ENCODE peak calls at places on chromosome X, in five cellular contexts. E, S, R, W and N are unnamed samples.

GRCh38 chrX:129590596-129590995 is 50.5 kb downstream of the OCRL start:
- DNase-seq in E (no peak), S (no peak), R (no peak), W (no peak), N (no peak)

GRCh38 chrX:42783456-42783855 is 5.5 kb upstream of the PPP1R2C start:
- DNase-seq in E (no peak), S (no peak), R (no peak), W (no peak), N (no peak)

GRCh38 chrX:85859426-85859825 is 187.9 kb downstream of the CHM start:
- DNase-seq in E (no peak), S (no peak), R (no peak), W (no peak), N (no peak)

GRCh38 chrX:131729295-131729694 is 185.4 kb downstream of the OR13H1 start:
- DNase-seq in E (no peak), S (no peak), R (peak), W (peak), N (peak)

GRCh38 chrX:49037883-49038475 is 5.2 kb downstream of the TFE3 start:
- DNase-seq in E (no peak), S (no peak), R (no peak), W (no peak), N (no peak)

GRCh38 chrX:45596190-45596808 is 395.6 kb upstream of the DIPK2B start:
- DNase-seq in E (no peak), S (no peak), R (no peak), W (no peak), N (no peak)

GRCh38 chrX:39398215-39398972 is 597.1 kb downstream of the MID1IP1 start:
- DNase-seq in E (peak), S (no peak), R (no peak), W (peak), N (no peak)

GRCh38 chrX:153930011-153930910 is 4.2 kb upstream of the ARHGAP4 start:
- DNase-seq in E (no peak), S (no peak), R (no peak), W (no peak), N (no peak)

GRCh38 chrX:115504167-115504566 is 56.8 kb upstream of the PLS3 start:
- DNase-seq in E (no peak), S (no peak), R (no peak), W (no peak), N (no peak)

GRCh38 chrX:148500428-148501120 is at the start of gene AFF2:
- DNase-seq in E (peak), S (no peak), R (peak), W (peak), N (no peak)

GRCh38 chrX:32545100-32545499 is 666.2 kb downstream of the DMD start:
- DNase-seq in E (no peak), S (no peak), R (no peak), W (no peak), N (no peak)

GRCh38 chrX:63889001-63889400 is 104.0 kb upstream of the ARHGEF9 start:
- DNase-seq in E (no peak), S (no peak), R (no peak), W (no peak), N (no peak)

GRCh38 chrX:114584983-114585842 is 1.3 kb downstream of the HTR2C start:
- DNase-seq in E (no peak), S (no peak), R (no peak), W (no peak), N (no peak)

GRCh38 chrX:1581132-1581531 is 10.3 kb upstream of the AKAP17A start:
- DNase-seq in E (no peak), S (peak), R (peak), W (peak), N (peak)

GRCh38 chrX:110125435-110125834 is 122.5 kb downstream of the TMEM164 start:
- DNase-seq in E (peak), S (no peak), R (no peak), W (no peak), N (no peak)

GRCh38 chrX:750263-750662 is 119.7 kb downstream of the SHOX start:
- DNase-seq in E (no peak), S (no peak), R (no peak), W (no peak), N (no peak)

GRCh38 chrX:135596495-135596894 is 76.0 kb downstream of the INTS6L start:
- DNase-seq in E (peak), S (peak), R (peak), W (peak), N (peak)

GRCh38 chrX:17689971-17690409 is 47.3 kb upstream of the SCML1 start:
- DNase-seq in E (peak), S (no peak), R (peak), W (peak), N (no peak)

GRCh38 chrX:48945517-48946348 is 11.7 kb downstream of the OTUD5 start:
- DNase-seq in E (peak), S (peak), R (peak), W (peak), N (no peak)

GRCh38 chrX:11427082-11428033 is 134.1 kb downstream of the AMELX start:
- DNase-seq in E (peak), S (no peak), R (no peak), W (peak), N (no peak)

GRCh38 chrX:63506320-63506719 is 155.2 kb upstream of the SPIN4 start:
- DNase-seq in E (peak), S (no peak), R (no peak), W (no peak), N (no peak)

GRCh38 chrX:42615161-42615563 is 162.8 kb downstream of the PPP1R2C start:
- DNase-seq in E (peak), S (no peak), R (peak), W (no peak), N (no peak)

GRCh38 chrX:10636337-10636736 is 16.0 kb upstream of the MID1 start:
- DNase-seq in E (peak), S (no peak), R (no peak), W (no peak), N (no peak)

GRCh38 chrX:45447995-45448394 is 247.3 kb upstream of the DIPK2B start:
- DNase-seq in E (no peak), S (no peak), R (no peak), W (no peak), N (no peak)

GRCh38 chrX:129980043-129980442 is 2.4 kb upstream of the BCORL1 start:
- DNase-seq in E (peak), S (no peak), R (peak), W (peak), N (no peak)

GRCh38 chrX:72142094-72142843 is 10.6 kb upstream of the RTL5 start:
- DNase-seq in E (peak), S (no peak), R (no peak), W (no peak), N (no peak)

GRCh38 chrX:120629667-120630537 is at the start of gene C1GALT1C1:
- DNase-seq in E (peak), S (peak), R (peak), W (peak), N (peak)

GRCh38 chrX:44061940-44062339 is 88.8 kb upstream of the NDP start:
- DNase-seq in E (no peak), S (no peak), R (no peak), W (no peak), N (no peak)

GRCh38 chrX:27863813-27864212 is 56.0 kb downstream of the MAGEB10 start:
- DNase-seq in E (no peak), S (no peak), R (no peak), W (no peak), N (no peak)

GRCh38 chrX:11998944-11999343 is 139.3 kb upstream of the FRMPD4 start:
- DNase-seq in E (no peak), S (no peak), R (no peak), W (no peak), N (no peak)

GRCh38 chrX:65706041-65706828 is 38.8 kb downstream of the MSN start:
- DNase-seq in E (no peak), S (no peak), R (peak), W (no peak), N (no peak)

GRCh38 chrX:67347145-67347544 is 196.7 kb upstream of the AR start:
- DNase-seq in E (no peak), S (no peak), R (no peak), W (no peak), N (no peak)

GRCh38 chrX:50067435-50068292 is 133.1 kb downstream of the AKAP4 start:
- DNase-seq in E (peak), S (no peak), R (no peak), W (no peak), N (no peak)

GRCh38 chrX:150869450-150869849 is 29.0 kb downstream of the CD99L2 start:
- DNase-seq in E (no peak), S (no peak), R (no peak), W (no peak), N (no peak)

GRCh38 chrX:120790118-120790517 is 85.5 kb downstream of the CT47B1 start:
- DNase-seq in E (peak), S (no peak), R (peak), W (peak), N (peak)

GRCh38 chrX:110042521-110042920 is 39.6 kb downstream of the TMEM164 start:
- DNase-seq in E (no peak), S (no peak), R (no peak), W (no peak), N (no peak)

GRCh38 chrX:46965125-46965758 is 53.0 kb downstream of the JADE3 start:
- DNase-seq in E (peak), S (no peak), R (no peak), W (no peak), N (no peak)